ENCODE peak calls at places on chromosomes 12 and 14, in four cellular contexts. V is breast epithelium, E is endothelial cell, I is GM19239. C is an unnamed sample.

GRCh38 chr12:69901141-69901900 is 76.3 kb downstream of the MYRFL start:
- DNase-seq in V (no peak), E (no peak), I (no peak), C (no peak)

GRCh38 chr12:103802586-103802886 is 38.5 kb downstream of the NT5DC3 start:
- DNase-seq in E (no peak), I (no peak), V (no peak), C (no peak)

GRCh38 chr14:48792376-48793024 is 793.7 kb downstream of the RPS29 start:
- DNase-seq in E (no peak), V (no peak), I (no peak), C (peak)

GRCh38 chr12:106323537-106323936 is 21.0 kb downstream of the TCP11L2 start:
- DNase-seq in V (no peak), E (no peak), I (no peak), C (no peak)

GRCh38 chr14:79419571-79420327 is 791.6 kb downstream of the DIO2 start:
- DNase-seq in E (no peak), I (no peak), V (no peak), C (no peak)

GRCh38 chr12:57239587-57240068 is 10.1 kb downstream of the SHMT2 start:
- DNase-seq in E (no peak), V (no peak), I (no peak), C (no peak)

GRCh38 chr12:50017653-50018052 is 7.6 kb downstream of the RACGAP1 start:
- DNase-seq in E (no peak), I (no peak), V (no peak), C (peak)

GRCh38 chr12:6828671-6829531 is 694 bp downstream of the P3H3 start:
- DNase-seq in E (peak), I (no peak), V (no peak), C (peak)

GRCh38 chr12:46898152-46898931 is 72.5 kb upstream of the SLC38A4 start:
- DNase-seq in V (no peak), E (no peak), I (no peak), C (no peak)

GRCh38 chr14:105857223-105857815 is 330.9 kb downstream of the TMEM121 start:
- DNase-seq in V (no peak), I (no peak), E (no peak), C (peak)

GRCh38 chr14:20578325-20578724 is 9.5 kb downstream of the RNASE11 start:
- DNase-seq in I (no peak), V (no peak), E (no peak), C (no peak)

GRCh38 chr12:94743174-94743573 is 92.8 kb upstream of the TMCC3 start:
- DNase-seq in V (no peak), E (no peak), I (no peak), C (no peak)

GRCh38 chr12:68440068-68440581 is 108.0 kb upstream of the MDM1 start:
- DNase-seq in E (no peak), I (no peak), V (no peak), C (no peak)

GRCh38 chr12:53410951-53411350 is 12.7 kb upstream of the AMHR2 start:
- DNase-seq in V (no peak), I (no peak), E (no peak), C (no peak)

GRCh38 chr12:1056390-1056789 is 65.4 kb downstream of the ERC1 start:
- DNase-seq in I (no peak), E (no peak), V (no peak), C (no peak)

GRCh38 chr12:58787021-58787760 is 133.1 kb downstream of the LRIG3 start:
- DNase-seq in I (no peak), V (no peak), E (no peak), C (no peak)

GRCh38 chr12:49133014-49133413 is 1.8 kb upstream of the TUBA1B start:
- DNase-seq in E (no peak), V (no peak), I (no peak), C (no peak)

GRCh38 chr14:51087024-51087423 is 7.9 kb downstream of the TRIM9 start:
- DNase-seq in E (no peak), I (no peak), V (no peak), C (no peak)

GRCh38 chr12:109461846-109462766 is 15.0 kb downstream of the KCTD10 start:
- DNase-seq in V (peak), I (no peak), E (peak), C (peak)

GRCh38 chr14:75226755-75227544 is 50.5 kb upstream of the TMED10 start:
- DNase-seq in V (no peak), I (no peak), E (no peak), C (no peak)

C was measured in upper lobe of left lung.